ENCODE peak calls at places on chromosomes 16 and 17, in ten cellular contexts. One of them, this sample, is unnamed.

GRCh38 chr16:11556214-11556819 is 30.4 kb downstream of the LITAF start:
- DNase-seq in activated CD8-positive, alpha-beta memory T cell treated with anti-CD3 and anti-CD28 coated beads for 1 hour: no peak
- DNase-seq in HL-60: no peak
- DNase-seq in heart right ventricle: no peak
- DNase-seq in T-helper 9 cell: no peak
- DNase-seq in HTR-8/SVneo: no peak
- DNase-seq in activated CD8-positive, alpha-beta T cell treated with anti-CD3 and anti-CD28 coated beads, Interleukin-2, amount 10 ng/mL, durations not matched to agents 7 days and 5 days: no peak
- DNase-seq in stimulated activated CD4-positive, alpha-beta T cell treated with anti-CD3 and anti-CD28 coated beads, Interleukin-4, amount 100 ng/mL, for 4 hours: no peak
- DNase-seq in endodermal cell: no peak
- DNase-seq in AG08395: no peak
- DNase-seq in this sample: no peak

GRCh38 chr17:57281887-57282653 is 25.7 kb downstream of the MSI2 start:
- DNase-seq in activated CD8-positive, alpha-beta T cell treated with anti-CD3 and anti-CD28 coated beads, Interleukin-2, amount 10 ng/mL, durations not matched to agents 7 days and 5 days: peak
- DNase-seq in activated CD8-positive, alpha-beta memory T cell treated with anti-CD3 and anti-CD28 coated beads for 1 hour: no peak
- DNase-seq in AG08395: no peak
- DNase-seq in T-helper 9 cell: no peak
- DNase-seq in stimulated activated CD4-positive, alpha-beta T cell treated with anti-CD3 and anti-CD28 coated beads, Interleukin-4, amount 100 ng/mL, for 4 hours: no peak
- DNase-seq in heart right ventricle: no peak
- DNase-seq in HL-60: no peak
- DNase-seq in HTR-8/SVneo: peak
- DNase-seq in endodermal cell: no peak
- DNase-seq in this sample: no peak

GRCh38 chr16:81846105-81846504 is 67.0 kb downstream of the PLCG2 start:
- DNase-seq in stimulated activated CD4-positive, alpha-beta T cell treated with anti-CD3 and anti-CD28 coated beads, Interleukin-4, amount 100 ng/mL, for 4 hours: no peak
- DNase-seq in HTR-8/SVneo: no peak
- DNase-seq in endodermal cell: no peak
- DNase-seq in T-helper 9 cell: no peak
- DNase-seq in AG08395: no peak
- DNase-seq in HL-60: no peak
- DNase-seq in activated CD8-positive, alpha-beta memory T cell treated with anti-CD3 and anti-CD28 coated beads for 1 hour: no peak
- DNase-seq in heart right ventricle: no peak
- DNase-seq in activated CD8-positive, alpha-beta T cell treated with anti-CD3 and anti-CD28 coated beads, Interleukin-2, amount 10 ng/mL, durations not matched to agents 7 days and 5 days: no peak
- DNase-seq in this sample: no peak

GRCh38 chr16:1437606-1438005 is 6.7 kb downstream of the PERCC1 start:
- DNase-seq in heart right ventricle: no peak
- DNase-seq in activated CD8-positive, alpha-beta T cell treated with anti-CD3 and anti-CD28 coated beads, Interleukin-2, amount 10 ng/mL, durations not matched to agents 7 days and 5 days: no peak
- DNase-seq in AG08395: no peak
- DNase-seq in activated CD8-positive, alpha-beta memory T cell treated with anti-CD3 and anti-CD28 coated beads for 1 hour: no peak
- DNase-seq in HL-60: no peak
- DNase-seq in stimulated activated CD4-positive, alpha-beta T cell treated with anti-CD3 and anti-CD28 coated beads, Interleukin-4, amount 100 ng/mL, for 4 hours: no peak
- DNase-seq in endodermal cell: no peak
- DNase-seq in HTR-8/SVneo: no peak
- DNase-seq in T-helper 9 cell: no peak
- DNase-seq in this sample: no peak

GRCh38 chr16:56625140-56625942 is at the start of gene MT1E:
- DNase-seq in stimulated activated CD4-positive, alpha-beta T cell treated with anti-CD3 and anti-CD28 coated beads, Interleukin-4, amount 100 ng/mL, for 4 hours: peak
- DNase-seq in HTR-8/SVneo: no peak
- DNase-seq in endodermal cell: peak
- DNase-seq in HL-60: peak
- DNase-seq in T-helper 9 cell: no peak
- DNase-seq in heart right ventricle: peak
- DNase-seq in activated CD8-positive, alpha-beta memory T cell treated with anti-CD3 and anti-CD28 coated beads for 1 hour: no peak
- DNase-seq in activated CD8-positive, alpha-beta T cell treated with anti-CD3 and anti-CD28 coated beads, Interleukin-2, amount 10 ng/mL, durations not matched to agents 7 days and 5 days: peak
- DNase-seq in AG08395: peak
- DNase-seq in this sample: no peak

GRCh38 chr16:24848065-24848464 is 2.3 kb downstream of the SLC5A11 start:
- DNase-seq in HL-60: no peak
- DNase-seq in AG08395: peak
- DNase-seq in heart right ventricle: no peak
- DNase-seq in HTR-8/SVneo: no peak
- DNase-seq in stimulated activated CD4-positive, alpha-beta T cell treated with anti-CD3 and anti-CD28 coated beads, Interleukin-4, amount 100 ng/mL, for 4 hours: no peak
- DNase-seq in endodermal cell: no peak
- DNase-seq in T-helper 9 cell: no peak
- DNase-seq in activated CD8-positive, alpha-beta memory T cell treated with anti-CD3 and anti-CD28 coated beads for 1 hour: no peak
- DNase-seq in activated CD8-positive, alpha-beta T cell treated with anti-CD3 and anti-CD28 coated beads, Interleukin-2, amount 10 ng/mL, durations not matched to agents 7 days and 5 days: no peak
- DNase-seq in this sample: no peak

GRCh38 chr17:73548620-73549311 is 95.5 kb downstream of the SDK2 start:
- DNase-seq in AG08395: no peak
- DNase-seq in HTR-8/SVneo: no peak
- DNase-seq in heart right ventricle: no peak
- DNase-seq in endodermal cell: no peak
- DNase-seq in stimulated activated CD4-positive, alpha-beta T cell treated with anti-CD3 and anti-CD28 coated beads, Interleukin-4, amount 100 ng/mL, for 4 hours: no peak
- DNase-seq in activated CD8-positive, alpha-beta T cell treated with anti-CD3 and anti-CD28 coated beads, Interleukin-2, amount 10 ng/mL, durations not matched to agents 7 days and 5 days: no peak
- DNase-seq in HL-60: no peak
- DNase-seq in T-helper 9 cell: no peak
- DNase-seq in activated CD8-positive, alpha-beta memory T cell treated with anti-CD3 and anti-CD28 coated beads for 1 hour: no peak
- DNase-seq in this sample: no peak

GRCh38 chr17:9204623-9205329 is 183.5 kb downstream of the NTN1 start:
- DNase-seq in HTR-8/SVneo: no peak
- DNase-seq in T-helper 9 cell: no peak
- DNase-seq in endodermal cell: no peak
- DNase-seq in activated CD8-positive, alpha-beta T cell treated with anti-CD3 and anti-CD28 coated beads, Interleukin-2, amount 10 ng/mL, durations not matched to agents 7 days and 5 days: no peak
- DNase-seq in AG08395: no peak
- DNase-seq in HL-60: no peak
- DNase-seq in stimulated activated CD4-positive, alpha-beta T cell treated with anti-CD3 and anti-CD28 coated beads, Interleukin-4, amount 100 ng/mL, for 4 hours: no peak
- DNase-seq in heart right ventricle: no peak
- DNase-seq in activated CD8-positive, alpha-beta memory T cell treated with anti-CD3 and anti-CD28 coated beads for 1 hour: no peak
- DNase-seq in this sample: no peak

GRCh38 chr17:74864866-74865395 is 5.2 kb upstream of the GRIN2C start:
- DNase-seq in activated CD8-positive, alpha-beta memory T cell treated with anti-CD3 and anti-CD28 coated beads for 1 hour: peak
- DNase-seq in endodermal cell: peak
- DNase-seq in stimulated activated CD4-positive, alpha-beta T cell treated with anti-CD3 and anti-CD28 coated beads, Interleukin-4, amount 100 ng/mL, for 4 hours: peak
- DNase-seq in HTR-8/SVneo: peak
- DNase-seq in heart right ventricle: peak
- DNase-seq in T-helper 9 cell: peak
- DNase-seq in activated CD8-positive, alpha-beta T cell treated with anti-CD3 and anti-CD28 coated beads, Interleukin-2, amount 10 ng/mL, durations not matched to agents 7 days and 5 days: peak
- DNase-seq in AG08395: peak
- DNase-seq in HL-60: no peak
- DNase-seq in this sample: peak

GRCh38 chr16:85253127-85253941 is 141.1 kb upstream of the CIBAR2 start:
- DNase-seq in heart right ventricle: peak
- DNase-seq in HTR-8/SVneo: peak
- DNase-seq in activated CD8-positive, alpha-beta T cell treated with anti-CD3 and anti-CD28 coated beads, Interleukin-2, amount 10 ng/mL, durations not matched to agents 7 days and 5 days: peak
- DNase-seq in stimulated activated CD4-positive, alpha-beta T cell treated with anti-CD3 and anti-CD28 coated beads, Interleukin-4, amount 100 ng/mL, for 4 hours: peak
- DNase-seq in activated CD8-positive, alpha-beta memory T cell treated with anti-CD3 and anti-CD28 coated beads for 1 hour: peak
- DNase-seq in AG08395: peak
- DNase-seq in endodermal cell: peak
- DNase-seq in HL-60: peak
- DNase-seq in T-helper 9 cell: peak
- DNase-seq in this sample: peak

GRCh38 chr17:13888043-13888442 is 181.3 kb upstream of the COX10 start:
- DNase-seq in activated CD8-positive, alpha-beta memory T cell treated with anti-CD3 and anti-CD28 coated beads for 1 hour: no peak
- DNase-seq in T-helper 9 cell: no peak
- DNase-seq in HTR-8/SVneo: no peak
- DNase-seq in AG08395: peak
- DNase-seq in activated CD8-positive, alpha-beta T cell treated with anti-CD3 and anti-CD28 coated beads, Interleukin-2, amount 10 ng/mL, durations not matched to agents 7 days and 5 days: no peak
- DNase-seq in endodermal cell: no peak
- DNase-seq in stimulated activated CD4-positive, alpha-beta T cell treated with anti-CD3 and anti-CD28 coated beads, Interleukin-4, amount 100 ng/mL, for 4 hours: no peak
- DNase-seq in HL-60: no peak
- DNase-seq in heart right ventricle: peak
- DNase-seq in this sample: no peak

GRCh38 chr17:22270381-22270780 is 578.1 kb downstream of the KCNJ18 start:
- DNase-seq in activated CD8-positive, alpha-beta T cell treated with anti-CD3 and anti-CD28 coated beads, Interleukin-2, amount 10 ng/mL, durations not matched to agents 7 days and 5 days: no peak
- DNase-seq in T-helper 9 cell: no peak
- DNase-seq in HTR-8/SVneo: no peak
- DNase-seq in HL-60: no peak
- DNase-seq in stimulated activated CD4-positive, alpha-beta T cell treated with anti-CD3 and anti-CD28 coated beads, Interleukin-4, amount 100 ng/mL, for 4 hours: no peak
- DNase-seq in activated CD8-positive, alpha-beta memory T cell treated with anti-CD3 and anti-CD28 coated beads for 1 hour: no peak
- DNase-seq in AG08395: no peak
- DNase-seq in endodermal cell: no peak
- DNase-seq in heart right ventricle: no peak
- DNase-seq in this sample: no peak

GRCh38 chr16:53129281-53130192 is 74.7 kb downstream of the CHD9 start:
- DNase-seq in activated CD8-positive, alpha-beta T cell treated with anti-CD3 and anti-CD28 coated beads, Interleukin-2, amount 10 ng/mL, durations not matched to agents 7 days and 5 days: no peak
- DNase-seq in activated CD8-positive, alpha-beta memory T cell treated with anti-CD3 and anti-CD28 coated beads for 1 hour: no peak
- DNase-seq in heart right ventricle: no peak
- DNase-seq in endodermal cell: no peak
- DNase-seq in HTR-8/SVneo: no peak
- DNase-seq in AG08395: no peak
- DNase-seq in stimulated activated CD4-positive, alpha-beta T cell treated with anti-CD3 and anti-CD28 coated beads, Interleukin-4, amount 100 ng/mL, for 4 hours: no peak
- DNase-seq in T-helper 9 cell: no peak
- DNase-seq in HL-60: no peak
- DNase-seq in this sample: no peak

This sample was measured in type B pancreatic cell.